ENCODE peak calls at places on chromosomes 16 and 17, in nine cellular contexts. J, Z, V, T, R, S, W, Q and K are unnamed samples.

GRCh38 chr16:1125471-1125870 is 27.4 kb upstream of the CACNA1H start:
- DNase-seq in J (peak), Z (no peak), V (no peak), T (no peak), R (peak), S (no peak), W (peak), Q (peak), K (peak)

GRCh38 chr17:6497496-6498221 is 53.4 kb downstream of the PIMREG start:
- DNase-seq in J (no peak), Z (no peak), V (no peak), T (no peak), R (no peak), S (no peak), W (no peak), Q (no peak), K (no peak)

GRCh38 chr16:19601083-19601976 is 45.8 kb downstream of the VPS35L start:
- DNase-seq in J (no peak), Z (peak), V (peak), T (peak), R (peak), S (peak), W (peak), Q (peak), K (peak)

GRCh38 chr17:46020023-46020735 is 21.1 kb downstream of the STH start:
- DNase-seq in J (no peak), Z (no peak), V (peak), T (no peak), R (no peak), S (peak), W (no peak), Q (no peak), K (no peak)

GRCh38 chr17:5705081-5705875 is 121.0 kb upstream of the NLRP1 start:
- DNase-seq in J (no peak), Z (no peak), V (no peak), T (no peak), R (no peak), S (no peak), W (no peak), Q (peak), K (no peak)

GRCh38 chr16:1613728-1614225 is 1.6 kb downstream of the CRAMP1 start:
- DNase-seq in J (no peak), Z (no peak), V (no peak), T (no peak), R (peak), S (no peak), W (no peak), Q (peak), K (no peak)

GRCh38 chr16:1949507-1949906 is 5.0 kb downstream of the RPL3L start:
- DNase-seq in J (no peak), Z (no peak), V (no peak), T (no peak), R (no peak), S (no peak), W (no peak), Q (no peak), K (no peak)

GRCh38 chr16:65195998-65196397 is 74.1 kb upstream of the CDH11 start:
- DNase-seq in J (no peak), Z (no peak), V (no peak), T (no peak), R (peak), S (no peak), W (no peak), Q (no peak), K (no peak)

GRCh38 chr17:29557085-29557697 is 9.6 kb downstream of the ABHD15 start:
- DNase-seq in J (no peak), Z (no peak), V (no peak), T (no peak), R (peak), S (no peak), W (no peak), Q (peak), K (no peak)

GRCh38 chr16:84643180-84643583 is 5.1 kb upstream of the KLHL36 start:
- DNase-seq in J (peak), Z (peak), V (no peak), T (peak), R (peak), S (no peak), W (no peak), Q (peak), K (no peak)

GRCh38 chr16:68936729-68937631 is 93.6 kb downstream of the TANGO6 start:
- DNase-seq in J (no peak), Z (no peak), V (no peak), T (peak), R (peak), S (no peak), W (no peak), Q (peak), K (no peak)

GRCh38 chr17:67615011-67615561 is 102.7 kb upstream of the NOL11 start:
- DNase-seq in J (no peak), Z (no peak), V (no peak), T (peak), R (no peak), S (no peak), W (no peak), Q (no peak), K (no peak)

GRCh38 chr17:41302981-41303380 is 330 bp upstream of the KRTAP29-1 start:
- DNase-seq in J (no peak), Z (no peak), V (no peak), T (no peak), R (no peak), S (no peak), W (no peak), Q (no peak), K (no peak)

GRCh38 chr16:49312389-49312990 is 30.9 kb upstream of the CBLN1 start:
- DNase-seq in J (no peak), Z (no peak), V (no peak), T (no peak), R (no peak), S (no peak), W (no peak), Q (no peak), K (no peak)

GRCh38 chr16:9603316-9603715 is 511.9 kb downstream of the HAPSTR1 start:
- DNase-seq in J (no peak), Z (no peak), V (no peak), T (no peak), R (no peak), S (no peak), W (no peak), Q (no peak), K (no peak)

GRCh38 chr17:79566251-79566955 is 44.4 kb downstream of the RBFOX3 start:
- DNase-seq in J (no peak), Z (no peak), V (no peak), T (no peak), R (no peak), S (no peak), W (no peak), Q (no peak), K (no peak)

GRCh38 chr17:49180998-49181635 is 29.3 kb downstream of the GNGT2 start:
- DNase-seq in J (no peak), Z (no peak), V (no peak), T (no peak), R (no peak), S (no peak), W (no peak), Q (no peak), K (peak)

GRCh38 chr16:57938936-57939871 is 31.7 kb downstream of the CNGB1 start:
- DNase-seq in J (no peak), Z (peak), V (no peak), T (no peak), R (peak), S (no peak), W (no peak), Q (peak), K (no peak)

GRCh38 chr16:67248401-67249177 is at the start of gene SLC9A5:
- DNase-seq in J (no peak), Z (no peak), V (no peak), T (no peak), R (no peak), S (peak), W (no peak), Q (peak), K (peak)

GRCh38 chr17:35257080-35257701 is 14.3 kb downstream of the SLFN5 start:
- DNase-seq in J (no peak), Z (no peak), V (no peak), T (no peak), R (peak), S (no peak), W (no peak), Q (no peak), K (no peak)

GRCh38 chr17:78040561-78041400 is 82.3 kb downstream of the TNRC6C start:
- DNase-seq in J (no peak), Z (no peak), V (no peak), T (peak), R (peak), S (peak), W (peak), Q (peak), K (peak)